ENCODE peak calls at places on chromosomes 2 and 18, in nine cellular contexts. One of them, this sample, is unnamed.

GRCh38 chr2:241869087-241869961 is at the start of gene RTP5:
- DNase-seq in A172: no peak
- DNase-seq in T-helper 2 cell: no peak
- DNase-seq in nucleus accumbens: peak
- DNase-seq in activated CD4-positive, alpha-beta T cell treated with anti-CD3 and anti-CD28 coated beads, Interleukin-2, amount 10 ng/mL, durations not matched to agents 7 days and 5 days: no peak
- DNase-seq in stimulated activated naive CD4-positive, alpha-beta T cell: no peak
- DNase-seq in transverse colon: no peak
- DNase-seq in stimulated activated CD8-positive, alpha-beta memory T cell treated with anti-CD3 and anti-CD28 coated beads, Interleukin-2, amount 100 ng/mL, for 48 hours: no peak
- DNase-seq in stimulated activated CD4-positive, alpha-beta T cell treated with anti-CD3 and anti-CD28 coated beads, Interleukin-12 subunit alpha, Interleukin-12 subunit beta, amount 100 ng/mL, for 24 hours: no peak
- DNase-seq in this sample: no peak

GRCh38 chr2:197244349-197244748 is 66.2 kb downstream of the ANKRD44 start:
- DNase-seq in A172: no peak
- DNase-seq in T-helper 2 cell: no peak
- DNase-seq in nucleus accumbens: no peak
- DNase-seq in activated CD4-positive, alpha-beta T cell treated with anti-CD3 and anti-CD28 coated beads, Interleukin-2, amount 10 ng/mL, durations not matched to agents 7 days and 5 days: no peak
- DNase-seq in stimulated activated naive CD4-positive, alpha-beta T cell: no peak
- DNase-seq in transverse colon: no peak
- DNase-seq in stimulated activated CD8-positive, alpha-beta memory T cell treated with anti-CD3 and anti-CD28 coated beads, Interleukin-2, amount 100 ng/mL, for 48 hours: no peak
- DNase-seq in stimulated activated CD4-positive, alpha-beta T cell treated with anti-CD3 and anti-CD28 coated beads, Interleukin-12 subunit alpha, Interleukin-12 subunit beta, amount 100 ng/mL, for 24 hours: no peak
- DNase-seq in this sample: no peak

GRCh38 chr2:207042155-207042554 is 102.8 kb downstream of the CPO start:
- DNase-seq in A172: peak
- DNase-seq in T-helper 2 cell: no peak
- DNase-seq in nucleus accumbens: no peak
- DNase-seq in activated CD4-positive, alpha-beta T cell treated with anti-CD3 and anti-CD28 coated beads, Interleukin-2, amount 10 ng/mL, durations not matched to agents 7 days and 5 days: no peak
- DNase-seq in stimulated activated naive CD4-positive, alpha-beta T cell: no peak
- DNase-seq in transverse colon: no peak
- DNase-seq in stimulated activated CD8-positive, alpha-beta memory T cell treated with anti-CD3 and anti-CD28 coated beads, Interleukin-2, amount 100 ng/mL, for 48 hours: no peak
- DNase-seq in stimulated activated CD4-positive, alpha-beta T cell treated with anti-CD3 and anti-CD28 coated beads, Interleukin-12 subunit alpha, Interleukin-12 subunit beta, amount 100 ng/mL, for 24 hours: no peak
- DNase-seq in this sample: no peak

GRCh38 chr2:69306897-69307695 is 79.9 kb downstream of the GFPT1 start:
- DNase-seq in A172: peak
- DNase-seq in T-helper 2 cell: peak
- DNase-seq in nucleus accumbens: peak
- DNase-seq in activated CD4-positive, alpha-beta T cell treated with anti-CD3 and anti-CD28 coated beads, Interleukin-2, amount 10 ng/mL, durations not matched to agents 7 days and 5 days: peak
- DNase-seq in stimulated activated naive CD4-positive, alpha-beta T cell: peak
- DNase-seq in transverse colon: peak
- DNase-seq in stimulated activated CD8-positive, alpha-beta memory T cell treated with anti-CD3 and anti-CD28 coated beads, Interleukin-2, amount 100 ng/mL, for 48 hours: peak
- DNase-seq in stimulated activated CD4-positive, alpha-beta T cell treated with anti-CD3 and anti-CD28 coated beads, Interleukin-12 subunit alpha, Interleukin-12 subunit beta, amount 100 ng/mL, for 24 hours: peak
- DNase-seq in this sample: peak

GRCh38 chr2:102094917-102095316 is 47.6 kb upstream of the IL1R1 start:
- DNase-seq in A172: peak
- DNase-seq in T-helper 2 cell: no peak
- DNase-seq in nucleus accumbens: no peak
- DNase-seq in activated CD4-positive, alpha-beta T cell treated with anti-CD3 and anti-CD28 coated beads, Interleukin-2, amount 10 ng/mL, durations not matched to agents 7 days and 5 days: no peak
- DNase-seq in stimulated activated naive CD4-positive, alpha-beta T cell: no peak
- DNase-seq in transverse colon: peak
- DNase-seq in stimulated activated CD8-positive, alpha-beta memory T cell treated with anti-CD3 and anti-CD28 coated beads, Interleukin-2, amount 100 ng/mL, for 48 hours: peak
- DNase-seq in stimulated activated CD4-positive, alpha-beta T cell treated with anti-CD3 and anti-CD28 coated beads, Interleukin-12 subunit alpha, Interleukin-12 subunit beta, amount 100 ng/mL, for 24 hours: no peak
- DNase-seq in this sample: no peak

GRCh38 chr2:26649322-26649721 is 8.2 kb upstream of the CIB4 start:
- DNase-seq in A172: no peak
- DNase-seq in T-helper 2 cell: no peak
- DNase-seq in nucleus accumbens: no peak
- DNase-seq in activated CD4-positive, alpha-beta T cell treated with anti-CD3 and anti-CD28 coated beads, Interleukin-2, amount 10 ng/mL, durations not matched to agents 7 days and 5 days: no peak
- DNase-seq in stimulated activated naive CD4-positive, alpha-beta T cell: no peak
- DNase-seq in transverse colon: no peak
- DNase-seq in stimulated activated CD8-positive, alpha-beta memory T cell treated with anti-CD3 and anti-CD28 coated beads, Interleukin-2, amount 100 ng/mL, for 48 hours: no peak
- DNase-seq in stimulated activated CD4-positive, alpha-beta T cell treated with anti-CD3 and anti-CD28 coated beads, Interleukin-12 subunit alpha, Interleukin-12 subunit beta, amount 100 ng/mL, for 24 hours: no peak
- DNase-seq in this sample: no peak

GRCh38 chr18:10116574-10116973 is 202.8 kb downstream of the VAPA start:
- DNase-seq in A172: no peak
- DNase-seq in T-helper 2 cell: no peak
- DNase-seq in nucleus accumbens: no peak
- DNase-seq in activated CD4-positive, alpha-beta T cell treated with anti-CD3 and anti-CD28 coated beads, Interleukin-2, amount 10 ng/mL, durations not matched to agents 7 days and 5 days: no peak
- DNase-seq in stimulated activated naive CD4-positive, alpha-beta T cell: no peak
- DNase-seq in transverse colon: no peak
- DNase-seq in stimulated activated CD8-positive, alpha-beta memory T cell treated with anti-CD3 and anti-CD28 coated beads, Interleukin-2, amount 100 ng/mL, for 48 hours: no peak
- DNase-seq in stimulated activated CD4-positive, alpha-beta T cell treated with anti-CD3 and anti-CD28 coated beads, Interleukin-12 subunit alpha, Interleukin-12 subunit beta, amount 100 ng/mL, for 24 hours: no peak
- DNase-seq in this sample: no peak

GRCh38 chr2:32495139-32495538 is 132.7 kb upstream of the TTC27 start:
- DNase-seq in A172: no peak
- DNase-seq in T-helper 2 cell: no peak
- DNase-seq in nucleus accumbens: no peak
- DNase-seq in activated CD4-positive, alpha-beta T cell treated with anti-CD3 and anti-CD28 coated beads, Interleukin-2, amount 10 ng/mL, durations not matched to agents 7 days and 5 days: no peak
- DNase-seq in stimulated activated naive CD4-positive, alpha-beta T cell: no peak
- DNase-seq in transverse colon: no peak
- DNase-seq in stimulated activated CD8-positive, alpha-beta memory T cell treated with anti-CD3 and anti-CD28 coated beads, Interleukin-2, amount 100 ng/mL, for 48 hours: no peak
- DNase-seq in stimulated activated CD4-positive, alpha-beta T cell treated with anti-CD3 and anti-CD28 coated beads, Interleukin-12 subunit alpha, Interleukin-12 subunit beta, amount 100 ng/mL, for 24 hours: no peak
- DNase-seq in this sample: no peak

GRCh38 chr2:98505311-98505808 is 60.7 kb downstream of the INPP4A start:
- DNase-seq in A172: no peak
- DNase-seq in T-helper 2 cell: no peak
- DNase-seq in nucleus accumbens: no peak
- DNase-seq in activated CD4-positive, alpha-beta T cell treated with anti-CD3 and anti-CD28 coated beads, Interleukin-2, amount 10 ng/mL, durations not matched to agents 7 days and 5 days: peak
- DNase-seq in stimulated activated naive CD4-positive, alpha-beta T cell: peak
- DNase-seq in transverse colon: peak
- DNase-seq in stimulated activated CD8-positive, alpha-beta memory T cell treated with anti-CD3 and anti-CD28 coated beads, Interleukin-2, amount 100 ng/mL, for 48 hours: no peak
- DNase-seq in stimulated activated CD4-positive, alpha-beta T cell treated with anti-CD3 and anti-CD28 coated beads, Interleukin-12 subunit alpha, Interleukin-12 subunit beta, amount 100 ng/mL, for 24 hours: no peak
- DNase-seq in this sample: no peak